ENCODE peak calls at places on chromosomes 11 and 22, in five cellular contexts. H, U, Z, M and I are unnamed samples.

GRCh38 chr22:27150530-27150909 is 493.1 kb downstream of the MIAT start:
- DNase-seq in H (no peak), U (no peak), Z (no peak), M (no peak), I (no peak)

GRCh38 chr11:7524831-7525230 is 11.0 kb downstream of the PPFIBP2 start:
- DNase-seq in H (no peak), U (no peak), Z (no peak), M (no peak), I (no peak)

GRCh38 chr22:19819911-19820879 is 34.5 kb downstream of the GNB1L start:
- DNase-seq in H (no peak), U (no peak), Z (no peak), M (no peak), I (no peak)

GRCh38 chr11:882593-882992 is 28.0 kb downstream of the CHID1 start:
- DNase-seq in H (no peak), U (no peak), Z (no peak), M (no peak), I (no peak)

GRCh38 chr22:39522567-39523300 is 2.4 kb downstream of the ATF4 start:
- DNase-seq in H (no peak), U (peak; percentile 75), Z (peak; percentile 57), M (no peak), I (no peak)

GRCh38 chr11:45395421-45395820 is 109.3 kb upstream of the SYT13 start:
- DNase-seq in H (no peak), U (no peak), Z (no peak), M (no peak), I (no peak)

GRCh38 chr22:30290679-30291333 is 1.5 kb upstream of the CASTOR1 start:
- DNase-seq in H (peak; percentile 86), U (peak; percentile 73), Z (peak; percentile 70), M (peak; percentile 91), I (no peak)

GRCh38 chr11:79331251-79331901 is 109.5 kb downstream of the TENM4 start:
- DNase-seq in H (no peak), U (no peak), Z (no peak), M (no peak), I (no peak)

GRCh38 chr11:28835317-28835716 is 727.1 kb downstream of the METTL15 start:
- DNase-seq in H (no peak), U (no peak), Z (no peak), M (no peak), I (no peak)

DNA sequence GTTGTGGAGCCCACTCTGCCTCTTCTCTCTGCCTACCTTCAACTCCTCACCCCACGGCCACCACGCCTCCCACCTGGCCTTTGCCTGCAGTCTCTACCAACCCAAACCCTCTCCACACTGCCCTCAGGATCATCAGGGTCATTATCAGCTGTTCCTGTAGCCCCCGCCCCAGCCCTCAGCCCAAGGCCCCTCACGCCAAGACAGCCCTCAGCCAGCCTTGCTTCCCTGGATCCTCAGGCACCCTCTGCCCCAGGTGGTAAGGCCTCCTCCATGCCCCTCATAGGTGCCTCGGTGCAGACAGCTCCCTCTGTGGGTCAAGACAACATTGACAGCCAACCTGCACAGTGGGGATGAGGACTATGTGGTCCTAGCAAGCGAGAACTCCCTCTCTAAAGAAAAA is 1.7 kb downstream of the SBF1 start:
- DNase-seq in H (no peak), U (no peak), Z (no peak), M (no peak), I (no peak)
- TF ChIP-seq CTCF in H (peak; percentile 15), U (peak; percentile 3), Z (peak; percentile 25), M (peak; percentile 13), I (no peak)

GRCh38 chr11:95968585-95968984 is 44.7 kb upstream of the MTMR2 start:
- DNase-seq in H (no peak), U (peak; percentile 33), Z (peak; percentile 24), M (no peak), I (no peak)
- TF ChIP-seq CTCF in H (peak; percentile 36), U (peak; percentile 53), Z (peak; percentile 40), M (no peak), I (no peak)

DNA sequence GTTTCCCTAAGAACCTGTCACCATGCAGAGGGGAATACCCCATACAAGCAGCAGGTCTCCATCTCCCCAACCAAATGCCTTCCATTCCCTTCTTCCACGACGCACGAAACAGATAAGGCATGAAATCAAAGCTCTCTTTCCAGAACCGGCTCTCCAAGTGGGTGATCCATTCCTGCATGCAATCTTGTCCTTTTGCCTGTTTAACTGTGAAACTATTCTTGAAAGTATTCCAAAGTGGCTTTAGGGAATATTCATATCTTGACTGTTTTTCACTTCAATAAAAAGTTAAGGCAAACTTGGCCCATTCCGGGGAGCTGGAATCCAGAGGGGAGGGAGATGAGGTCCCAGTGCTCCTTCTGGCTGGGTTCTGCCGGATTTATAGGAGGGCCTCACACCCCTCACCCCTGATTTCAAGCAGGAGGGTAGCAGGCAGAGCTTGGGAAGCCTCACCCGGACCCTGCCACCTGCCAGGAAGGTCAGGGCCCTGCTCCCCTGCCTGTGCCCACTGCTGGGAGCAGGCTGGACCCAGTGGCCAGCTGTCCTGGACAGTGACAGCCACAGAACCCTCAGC is 60.9 kb downstream of the SCGB1A1 start:
- DNase-seq in H (no peak), U (no peak), Z (no peak), M (no peak), I (no peak)
- TF ChIP-seq CTCF in H (no peak), U (no peak), Z (no peak), M (no peak), I (no peak)

GRCh38 chr11:82818399-82819043 is 81.7 kb downstream of the PRCP start:
- DNase-seq in H (no peak), U (no peak), Z (no peak), M (no peak), I (no peak)
- TF ChIP-seq CTCF in H (no peak), U (no peak), Z (no peak), M (no peak), I (no peak)

DNA sequence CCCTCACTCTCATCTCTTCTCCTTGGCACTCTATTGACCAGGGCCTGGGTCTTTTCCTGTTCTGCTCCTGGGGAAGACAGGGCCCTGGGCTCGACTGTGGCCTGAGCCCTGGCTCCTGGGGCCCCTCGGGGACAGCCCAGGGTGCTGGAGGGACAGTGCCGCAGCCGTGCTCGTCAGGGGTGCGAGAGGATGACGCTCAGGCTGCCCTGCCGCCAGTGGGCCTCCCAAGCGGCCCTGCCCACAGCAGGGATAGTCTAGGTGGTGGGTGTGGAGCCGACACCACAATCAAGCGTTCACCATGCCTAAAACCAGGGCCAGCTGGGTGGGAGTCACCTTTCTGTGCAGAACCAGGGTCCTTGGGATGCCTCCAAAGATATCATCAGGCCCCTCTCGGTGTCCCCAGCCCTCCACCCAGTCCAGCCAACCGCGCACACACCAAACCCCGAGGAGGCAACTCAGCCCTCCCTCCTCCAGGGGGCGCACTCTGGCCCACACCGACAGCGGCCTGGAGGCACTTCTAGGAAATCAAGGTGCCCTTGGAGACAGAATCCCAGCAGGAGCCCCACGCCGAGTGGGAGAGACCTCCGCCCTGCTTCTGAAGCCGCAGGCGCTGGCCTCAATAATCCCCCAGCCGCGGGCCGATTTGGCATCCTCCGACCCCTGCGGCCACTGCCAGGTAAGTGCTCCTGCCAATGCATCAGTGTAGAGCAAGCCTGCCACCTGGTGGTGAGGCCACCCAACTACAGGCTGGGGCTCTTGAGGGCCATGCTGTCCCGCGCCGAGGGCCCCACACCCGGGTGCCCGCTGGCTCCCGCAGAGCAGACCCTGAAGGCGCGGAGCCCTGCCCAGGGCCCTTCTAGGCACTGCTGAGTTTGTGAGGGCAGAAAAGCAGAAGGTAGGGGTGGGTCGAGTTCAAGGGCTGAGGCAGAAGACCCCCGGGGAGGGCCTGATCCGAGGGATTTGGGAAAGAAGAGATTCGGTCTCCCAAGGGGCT is 496.4 kb downstream of the BUD13 start:
- DNase-seq in H (peak; percentile 72), U (peak; percentile 37), Z (peak; percentile 29), M (peak; percentile 91), I (peak; percentile 61)
- TF ChIP-seq CTCF in H (peak; percentile 99), U (peak; percentile 42), Z (peak; percentile 58), M (peak; percentile 98), I (no peak)

GRCh38 chr11:5600374-5600851 is 4.0 kb downstream of the TRIM6 start:
- DNase-seq in H (peak; percentile 41), U (peak; percentile 66), Z (peak; percentile 91), M (peak; percentile 82), I (no peak)
- TF ChIP-seq CTCF in H (peak; percentile 78), U (peak; percentile 60), Z (peak; percentile 96), M (peak; percentile 81), I (no peak)

GRCh38 chr22:17218341-17218740 is 894 bp downstream of the ADA2 start:
- DNase-seq in H (no peak), U (no peak), Z (no peak), M (no peak), I (no peak)

GRCh38 chr22:17214416-17215043 is 4.7 kb downstream of the ADA2 start:
- DNase-seq in H (no peak), U (no peak), Z (no peak), M (no peak), I (no peak)

GRCh38 chr22:17217179-17217578 is 2.1 kb downstream of the ADA2 start:
- DNase-seq in H (no peak), U (no peak), Z (no peak), M (no peak), I (no peak)

DNA sequence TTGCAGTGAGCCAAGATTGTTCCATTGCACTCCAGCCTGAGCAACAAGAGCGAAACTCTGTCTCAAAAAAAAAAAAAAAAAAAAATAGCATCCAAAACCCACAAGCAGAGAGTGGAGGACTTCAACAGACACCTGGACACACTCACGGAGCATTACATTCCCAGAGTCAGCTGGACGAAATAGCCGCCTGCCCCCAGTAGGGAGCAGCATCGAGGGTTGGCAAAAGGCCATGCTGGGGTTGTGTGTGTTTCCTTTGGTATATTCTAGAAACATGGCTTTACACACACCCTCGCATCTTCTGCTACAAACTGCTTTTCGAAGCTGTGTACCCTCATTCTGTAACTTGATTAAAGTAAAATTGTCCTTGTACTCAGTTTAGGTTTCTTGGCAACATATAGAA is 5.3 kb downstream of the ADA2 start:
- DNase-seq in H (peak; percentile 67), U (peak; percentile 37), Z (peak; percentile 16), M (peak; percentile 75), I (no peak)
- TF ChIP-seq CTCF in H (peak; percentile 61), U (peak; percentile 52), Z (peak; percentile 46), M (peak; percentile 46), I (no peak)

DNA sequence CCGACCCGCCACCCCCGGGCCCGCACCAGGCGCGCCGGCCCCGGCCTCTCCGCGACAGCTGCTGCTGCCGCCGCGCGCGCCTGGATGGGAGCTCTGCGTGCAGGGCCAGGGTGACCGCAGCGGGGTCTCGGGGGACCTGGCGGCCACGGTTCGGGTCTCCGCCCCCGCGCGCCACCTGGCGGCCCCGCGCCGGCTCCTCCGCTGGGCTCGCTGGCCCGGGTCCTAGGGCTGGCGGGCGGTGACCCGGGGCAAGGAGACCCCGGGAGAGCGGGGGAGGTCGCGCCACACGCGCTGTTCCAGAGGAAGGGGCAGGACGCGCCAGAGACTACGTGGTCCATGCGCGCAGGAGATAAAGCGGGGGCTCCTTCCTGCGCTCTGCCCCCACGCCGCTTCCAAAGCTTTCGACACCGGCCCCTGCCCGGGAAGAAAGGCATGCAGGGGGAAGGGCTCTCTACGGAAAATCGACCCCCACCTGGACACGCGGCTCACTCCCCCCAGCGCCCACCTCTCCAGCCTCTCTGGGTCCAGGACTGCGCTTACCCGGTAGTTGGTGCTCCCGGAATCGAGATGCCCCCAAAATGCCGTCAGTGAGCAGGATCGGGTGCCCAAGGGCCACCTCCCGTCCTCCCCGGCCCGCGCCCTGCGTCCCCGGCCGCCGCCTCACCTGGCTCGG is 480 bp downstream of the SHANK2 start:
- DNase-seq in H (no peak), U (no peak), Z (no peak), M (peak; percentile 77), I (no peak)
- TF ChIP-seq CTCF in H (peak; percentile 51), U (no peak), Z (peak; percentile 37), M (peak; percentile 47), I (no peak)